ENCODE peak calls at places on chromosomes 1 and 21, in four cellular contexts. D is CD14-positive monocyte; K is stimulated activated CD4-positive, alpha-beta T cell treated with anti-CD3 and anti-CD28 coated beads, Interleukin-4, amount 100 ng/mL, for 48 hours; T is C1 segment of cervical spinal cord. O is an unnamed sample.

GRCh38 chr1:58065520-58065919 is 481.0 kb downstream of the OMA1 start:
- DNase-seq in D (no peak), K (no peak), T (no peak), O (no peak)

GRCh38 chr1:2297246-2298011 is 69.3 kb downstream of the SKI start:
- DNase-seq in D (no peak), K (no peak), T (no peak), O (no peak)

GRCh38 chr1:179126338-179127060 is 44.6 kb downstream of the TOR3A start:
- DNase-seq in D (no peak), K (no peak), T (no peak), O (no peak)

GRCh38 chr1:86434031-86434430 is 10.1 kb downstream of the CLCA2 start:
- DNase-seq in D (no peak), K (no peak), T (no peak), O (no peak)

GRCh38 chr1:37362990-37363389 is 111.4 kb upstream of the ZC3H12A start:
- DNase-seq in D (no peak), K (no peak), T (no peak), O (no peak)

GRCh38 chr1:205963352-205963751 is 20.1 kb upstream of the SLC26A9 start:
- DNase-seq in D (peak), K (no peak), T (no peak), O (no peak)

GRCh38 chr1:231046730-231047395 is 6.8 kb upstream of the FAM89A start:
- DNase-seq in D (no peak), K (no peak), T (no peak), O (no peak)

GRCh38 chr21:38775733-38776132 is 30.0 kb upstream of the ETS2 start:
- DNase-seq in D (no peak), K (no peak), T (no peak), O (no peak)

GRCh38 chr1:234972411-234973191 is 156.0 kb downstream of the TOMM20 start:
- DNase-seq in D (no peak), K (no peak), T (no peak), O (no peak)

GRCh38 chr1:204828352-204828850 is 42.3 kb upstream of the NFASC start:
- DNase-seq in D (no peak), K (peak), T (peak), O (peak)

GRCh38 chr1:160704250-160704649 is 7.4 kb downstream of the CD48 start:
- DNase-seq in D (peak), K (no peak), T (no peak), O (no peak)

GRCh38 chr1:65082346-65083040 is 65.5 kb upstream of the AK4 start:
- DNase-seq in D (no peak), K (no peak), T (no peak), O (no peak)

GRCh38 chr1:97247196-97247595 is 525.6 kb downstream of the PTBP2 start:
- DNase-seq in D (no peak), K (no peak), T (no peak), O (no peak)

GRCh38 chr1:223486366-223486765 is 93.2 kb downstream of the CCDC185 start:
- DNase-seq in D (no peak), K (no peak), T (no peak), O (no peak)

GRCh38 chr1:93692001-93692400 is 10.4 kb upstream of the BCAR3 start:
- DNase-seq in D (no peak), K (no peak), T (no peak), O (no peak)

GRCh38 chr1:241834733-241835377 is 13.1 kb upstream of the EXO1 start:
- DNase-seq in D (no peak), K (no peak), T (no peak), O (no peak)

GRCh38 chr21:26077523-26077922 is 93.0 kb downstream of the APP start:
- DNase-seq in D (no peak), K (no peak), T (no peak), O (no peak)

GRCh38 chr1:181141431-181141910 is 53.0 kb downstream of the IER5 start:
- DNase-seq in D (peak), K (peak), T (no peak), O (no peak)

GRCh38 chr1:81190003-81190402 is 610.7 kb upstream of the ADGRL2 start:
- DNase-seq in D (no peak), K (no peak), T (no peak), O (no peak)

GRCh38 chr1:175704621-175705020 is 38.8 kb downstream of the TNR start:
- DNase-seq in D (no peak), K (no peak), T (no peak), O (no peak)

GRCh38 chr1:24957016-24957807 is 27.1 kb upstream of the RUNX3 start:
- DNase-seq in D (peak), K (no peak), T (no peak), O (no peak)